ENCODE peak calls at places on chromosomes 5 and 9, in eight cellular contexts. One of them, this sample, is unnamed.

GRCh38 chr5:76622973-76623596 is at the start of gene F2RL2:
- DNase-seq in K562: peak; percentile 41
- DNase-seq in fibroblast of lung: peak; percentile 91
- DNase-seq in neuronal stem cell: peak; percentile 33
- DNase-seq in PC-3: peak; percentile 43
- DNase-seq in GM23248: peak; percentile 80
- DNase-seq in IMR-90: peak; percentile 93
- DNase-seq in HCT116: no peak
- DNase-seq in this sample: no peak

GRCh38 chr9:127181595-127182190 is 59.3 kb upstream of the ANGPTL2 start:
- DNase-seq in neuronal stem cell: no peak
- DNase-seq in K562: no peak
- DNase-seq in HCT116: no peak
- DNase-seq in IMR-90: no peak
- DNase-seq in fibroblast of lung: no peak
- DNase-seq in GM23248: no peak
- DNase-seq in PC-3: no peak
- DNase-seq in this sample: no peak

GRCh38 chr9:81410201-81410600 is 279.1 kb downstream of the TLE1 start:
- DNase-seq in GM23248: peak; percentile 81
- DNase-seq in fibroblast of lung: peak; percentile 95
- DNase-seq in HCT116: peak; percentile 12
- DNase-seq in K562: no peak
- DNase-seq in IMR-90: peak; percentile 91
- DNase-seq in PC-3: peak; percentile 90
- DNase-seq in neuronal stem cell: no peak
- DNase-seq in this sample: no peak

GRCh38 chr9:117777823-117778222 is 73.6 kb downstream of the TLR4 start:
- DNase-seq in fibroblast of lung: no peak
- DNase-seq in HCT116: no peak
- DNase-seq in IMR-90: no peak
- DNase-seq in PC-3: no peak
- DNase-seq in neuronal stem cell: no peak
- DNase-seq in K562: no peak
- DNase-seq in GM23248: no peak
- DNase-seq in this sample: no peak

GRCh38 chr9:2489838-2490314 is 131.7 kb upstream of the VLDLR start:
- DNase-seq in IMR-90: peak; percentile 60
- DNase-seq in fibroblast of lung: peak; percentile 74
- DNase-seq in PC-3: no peak
- DNase-seq in neuronal stem cell: no peak
- DNase-seq in K562: no peak
- DNase-seq in HCT116: no peak
- DNase-seq in GM23248: peak; percentile 66
- DNase-seq in this sample: peak; percentile 85

GRCh38 chr5:111389390-111390082 is 122.8 kb downstream of the STARD4 start:
- DNase-seq in fibroblast of lung: peak; percentile 87
- DNase-seq in GM23248: peak; percentile 94
- DNase-seq in K562: no peak
- DNase-seq in IMR-90: peak; percentile 85
- DNase-seq in HCT116: peak; percentile 31
- DNase-seq in neuronal stem cell: no peak
- DNase-seq in PC-3: peak; percentile 64
- DNase-seq in this sample: no peak

GRCh38 chr5:86554638-86555037 is 63.1 kb upstream of the COX7C start:
- DNase-seq in GM23248: no peak
- DNase-seq in IMR-90: no peak
- DNase-seq in neuronal stem cell: no peak
- DNase-seq in HCT116: no peak
- DNase-seq in K562: no peak
- DNase-seq in fibroblast of lung: no peak
- DNase-seq in PC-3: peak; percentile 19
- DNase-seq in this sample: no peak

GRCh38 chr5:112479418-112479817 is 60.3 kb upstream of the EPB41L4A start:
- DNase-seq in fibroblast of lung: peak; percentile 69
- DNase-seq in HCT116: no peak
- DNase-seq in neuronal stem cell: no peak
- DNase-seq in K562: no peak
- DNase-seq in GM23248: peak; percentile 56
- DNase-seq in PC-3: peak; percentile 62
- DNase-seq in IMR-90: peak; percentile 54
- DNase-seq in this sample: no peak

GRCh38 chr5:140295414-140295813 is 7.5 kb downstream of the PFDN1 start:
- DNase-seq in K562: no peak
- DNase-seq in neuronal stem cell: no peak
- DNase-seq in PC-3: peak; percentile 96
- DNase-seq in GM23248: peak; percentile 93
- DNase-seq in fibroblast of lung: peak; percentile 98
- DNase-seq in IMR-90: peak; percentile 99
- DNase-seq in HCT116: no peak
- DNase-seq in this sample: peak; percentile 93

GRCh38 chr5:169302491-169303118 is 1.7 kb upstream of the SLIT3 start:
- DNase-seq in IMR-90: peak; percentile 73
- DNase-seq in K562: peak; percentile 67
- DNase-seq in fibroblast of lung: peak; percentile 70
- DNase-seq in GM23248: peak; percentile 85
- DNase-seq in neuronal stem cell: peak; percentile 76
- DNase-seq in PC-3: peak; percentile 80
- DNase-seq in HCT116: peak; percentile 48
- DNase-seq in this sample: peak; percentile 26

GRCh38 chr5:103744159-103744558 is 181.6 kb upstream of the NUDT12 start:
- DNase-seq in GM23248: peak; percentile 19
- DNase-seq in PC-3: peak; percentile 96
- DNase-seq in K562: no peak
- DNase-seq in IMR-90: peak; percentile 46
- DNase-seq in fibroblast of lung: peak; percentile 90
- DNase-seq in HCT116: no peak
- DNase-seq in neuronal stem cell: no peak
- DNase-seq in this sample: no peak

GRCh38 chr9:103872811-103873210 is 221.3 kb upstream of the SMC2 start:
- DNase-seq in HCT116: no peak
- DNase-seq in IMR-90: no peak
- DNase-seq in fibroblast of lung: no peak
- DNase-seq in neuronal stem cell: no peak
- DNase-seq in GM23248: no peak
- DNase-seq in PC-3: no peak
- DNase-seq in K562: no peak
- DNase-seq in this sample: no peak

GRCh38 chr9:14365667-14366066 is 51.7 kb upstream of the NFIB start:
- DNase-seq in fibroblast of lung: peak; percentile 70
- DNase-seq in PC-3: no peak
- DNase-seq in HCT116: no peak
- DNase-seq in IMR-90: peak; percentile 55
- DNase-seq in neuronal stem cell: no peak
- DNase-seq in GM23248: peak; percentile 80
- DNase-seq in K562: no peak
- DNase-seq in this sample: no peak

GRCh38 chr9:123425261-123425821 is 69.3 kb downstream of the CRB2 start:
- DNase-seq in PC-3: no peak
- DNase-seq in K562: no peak
- DNase-seq in GM23248: no peak
- DNase-seq in neuronal stem cell: no peak
- DNase-seq in IMR-90: no peak
- DNase-seq in HCT116: no peak
- DNase-seq in fibroblast of lung: no peak
- DNase-seq in this sample: no peak

GRCh38 chr5:177043114-177043513 is 20.6 kb downstream of the ZNF346 start:
- DNase-seq in HCT116: no peak
- DNase-seq in fibroblast of lung: no peak
- DNase-seq in neuronal stem cell: no peak
- DNase-seq in GM23248: no peak
- DNase-seq in IMR-90: no peak
- DNase-seq in PC-3: no peak
- DNase-seq in K562: no peak
- DNase-seq in this sample: no peak
- H3K36me3 ChIP-seq in HCT116: peaks cover 21% of the 10 kb centered on the region
- H3K36me3 ChIP-seq in fibroblast of lung: peaks cover 2% of the 10 kb centered on the region
- H3K36me3 ChIP-seq in neuronal stem cell: peaks cover 18% of the 10 kb centered on the region
- H3K36me3 ChIP-seq in GM23248: peaks cover 30% of the 10 kb centered on the region
- H3K36me3 ChIP-seq in IMR-90: peaks cover 21% of the 10 kb centered on the region
- H3K36me3 ChIP-seq in PC-3: peaks cover 38% of the 10 kb centered on the region
- H3K36me3 ChIP-seq in K562: peaks cover 74% of the 10 kb centered on the region
- H3K36me3 ChIP-seq in this sample: peaks cover 71% of the 10 kb centered on the region

GRCh38 chr9:69758001-69758730 is 1.6 kb downstream of the PTAR1 start:
- DNase-seq in K562: no peak
- DNase-seq in PC-3: no peak
- DNase-seq in fibroblast of lung: peak; percentile 76
- DNase-seq in HCT116: no peak
- DNase-seq in neuronal stem cell: no peak
- DNase-seq in GM23248: peak; percentile 46
- DNase-seq in IMR-90: peak; percentile 46
- DNase-seq in this sample: no peak
- H3K9ac ChIP-seq in K562: peak overlapping the region; percentile 79
- H3K9ac ChIP-seq in PC-3: no peak overlapping the region
- H3K9ac ChIP-seq in fibroblast of lung: no peak overlapping the region
- H3K9ac ChIP-seq in HCT116: no peak overlapping the region
- H3K9ac ChIP-seq in neuronal stem cell: no peak overlapping the region
- H3K9ac ChIP-seq in GM23248: peak overlapping the region; percentile 89
- H3K9ac ChIP-seq in IMR-90: peak overlapping the region; percentile 1
- H3K9ac ChIP-seq in this sample: peak overlapping the region; percentile 12

GRCh38 chr5:88676637-88677481 is 206.1 kb downstream of the MEF2C start:
- DNase-seq in K562: no peak
- DNase-seq in IMR-90: no peak
- DNase-seq in fibroblast of lung: no peak
- DNase-seq in GM23248: no peak
- DNase-seq in neuronal stem cell: no peak
- DNase-seq in PC-3: no peak
- DNase-seq in HCT116: no peak
- DNase-seq in this sample: no peak

GRCh38 chr5:88675159-88675757 is 207.7 kb downstream of the MEF2C start:
- DNase-seq in fibroblast of lung: peak; percentile 75
- DNase-seq in PC-3: no peak
- DNase-seq in IMR-90: no peak
- DNase-seq in GM23248: no peak
- DNase-seq in K562: no peak
- DNase-seq in neuronal stem cell: no peak
- DNase-seq in HCT116: no peak
- DNase-seq in this sample: no peak

GRCh38 chr5:88672644-88673493 is 210.1 kb downstream of the MEF2C start:
- DNase-seq in neuronal stem cell: no peak
- DNase-seq in PC-3: no peak
- DNase-seq in IMR-90: no peak
- DNase-seq in HCT116: no peak
- DNase-seq in K562: no peak
- DNase-seq in fibroblast of lung: peak; percentile 91
- DNase-seq in GM23248: no peak
- DNase-seq in this sample: no peak

GRCh38 chr5:88675758-88676636 is 207.0 kb downstream of the MEF2C start:
- DNase-seq in fibroblast of lung: peak; percentile 99
- DNase-seq in K562: peak; percentile 29
- DNase-seq in HCT116: peak; percentile 34
- DNase-seq in IMR-90: peak; percentile 58
- DNase-seq in PC-3: no peak
- DNase-seq in GM23248: peak; percentile 63
- DNase-seq in neuronal stem cell: no peak
- DNase-seq in this sample: peak; percentile 80

GRCh38 chr5:88674262-88675158 is 208.5 kb downstream of the MEF2C start:
- DNase-seq in fibroblast of lung: peak; percentile 87
- DNase-seq in HCT116: no peak
- DNase-seq in PC-3: no peak
- DNase-seq in neuronal stem cell: no peak
- DNase-seq in K562: no peak
- DNase-seq in IMR-90: no peak
- DNase-seq in GM23248: peak; percentile 55
- DNase-seq in this sample: no peak
- H3K27ac ChIP-seq in fibroblast of lung: no peak overlapping the region
- H3K27ac ChIP-seq in HCT116: no peak overlapping the region
- H3K27ac ChIP-seq in PC-3: no peak overlapping the region
- H3K27ac ChIP-seq in neuronal stem cell: no peak overlapping the region
- H3K27ac ChIP-seq in K562: no peak overlapping the region
- H3K27ac ChIP-seq in IMR-90: no peak overlapping the region
- H3K27ac ChIP-seq in GM23248: no peak overlapping the region
- H3K27ac ChIP-seq in this sample: peak overlapping the region; percentile 98

GRCh38 chr9:134722120-134722701 is 80.6 kb downstream of the COL5A1 start:
- DNase-seq in IMR-90: no peak
- DNase-seq in neuronal stem cell: no peak
- DNase-seq in PC-3: no peak
- DNase-seq in fibroblast of lung: no peak
- DNase-seq in HCT116: no peak
- DNase-seq in GM23248: no peak
- DNase-seq in K562: no peak
- DNase-seq in this sample: no peak
- H3K36me3 ChIP-seq in IMR-90: peaks cover 65% of the 10 kb centered on the region
- H3K36me3 ChIP-seq in neuronal stem cell: no peaks in the 10 kb centered on the region
- H3K36me3 ChIP-seq in PC-3: no peaks in the 10 kb centered on the region
- H3K36me3 ChIP-seq in fibroblast of lung: peaks cover 10% of the 10 kb centered on the region
- H3K36me3 ChIP-seq in HCT116: no peaks in the 10 kb centered on the region
- H3K36me3 ChIP-seq in GM23248: peaks cover 15% of the 10 kb centered on the region
- H3K36me3 ChIP-seq in K562: no peaks in the 10 kb centered on the region
- H3K36me3 ChIP-seq in this sample: no peaks in the 10 kb centered on the region

GRCh38 chr9:33105504-33105903 is 29.0 kb upstream of the SMU1 start:
- DNase-seq in fibroblast of lung: no peak
- DNase-seq in K562: no peak
- DNase-seq in IMR-90: no peak
- DNase-seq in PC-3: peak; percentile 21
- DNase-seq in HCT116: no peak
- DNase-seq in neuronal stem cell: no peak
- DNase-seq in GM23248: no peak
- DNase-seq in this sample: no peak

GRCh38 chr9:33107762-33108161 is 31.3 kb upstream of the SMU1 start:
- DNase-seq in K562: no peak
- DNase-seq in GM23248: peak; percentile 42
- DNase-seq in PC-3: no peak
- DNase-seq in fibroblast of lung: no peak
- DNase-seq in HCT116: no peak
- DNase-seq in IMR-90: no peak
- DNase-seq in neuronal stem cell: no peak
- DNase-seq in this sample: no peak

GRCh38 chr9:33106372-33106771 is 29.9 kb upstream of the SMU1 start:
- DNase-seq in neuronal stem cell: no peak
- DNase-seq in PC-3: no peak
- DNase-seq in GM23248: no peak
- DNase-seq in fibroblast of lung: no peak
- DNase-seq in IMR-90: no peak
- DNase-seq in HCT116: no peak
- DNase-seq in K562: no peak
- DNase-seq in this sample: no peak

GRCh38 chr9:33106827-33107621 is 30.6 kb upstream of the SMU1 start:
- DNase-seq in GM23248: peak; percentile 86
- DNase-seq in IMR-90: peak; percentile 89
- DNase-seq in HCT116: no peak
- DNase-seq in PC-3: peak; percentile 53
- DNase-seq in neuronal stem cell: no peak
- DNase-seq in fibroblast of lung: peak; percentile 98
- DNase-seq in K562: peak; percentile 32
- DNase-seq in this sample: no peak

GRCh38 chr9:33105939-33106338 is 29.5 kb upstream of the SMU1 start:
- DNase-seq in fibroblast of lung: no peak
- DNase-seq in K562: no peak
- DNase-seq in neuronal stem cell: no peak
- DNase-seq in HCT116: no peak
- DNase-seq in IMR-90: peak; percentile 36
- DNase-seq in GM23248: no peak
- DNase-seq in PC-3: peak; percentile 42
- DNase-seq in this sample: no peak
- H3K9ac ChIP-seq in fibroblast of lung: no peak overlapping the region
- H3K9ac ChIP-seq in K562: no peak overlapping the region
- H3K9ac ChIP-seq in neuronal stem cell: no peak overlapping the region
- H3K9ac ChIP-seq in HCT116: no peak overlapping the region
- H3K9ac ChIP-seq in IMR-90: no peak overlapping the region
- H3K9ac ChIP-seq in GM23248: no peak overlapping the region
- H3K9ac ChIP-seq in PC-3: no peak overlapping the region
- H3K9ac ChIP-seq in this sample: no peak overlapping the region